ENCODE peak calls at places on chromosomes 6 and 20, in seven cellular contexts. Q is fibroblast of lung, Y is HCT116, C is mammary epithelial cell, S is neural progenitor cell, P is GM23248, H is PC-3. J is an unnamed sample.

GRCh38 chr6:119344306-119344705 is 5.3 kb downstream of the MAN1A1 start:
- DNase-seq in Q (no peak), Y (no peak), C (no peak), S (no peak), P (no peak), H (no peak), J (no peak)

GRCh38 chr20:54535045-54535444 is 59.7 kb downstream of the DOK5 start:
- DNase-seq in Q (peak), Y (no peak), C (no peak), S (no peak), P (peak), H (no peak), J (no peak)

GRCh38 chr6:78629836-78630235 is 237.5 kb upstream of the IRAK1BP1 start:
- DNase-seq in Q (no peak), Y (no peak), C (no peak), S (no peak), P (no peak), H (no peak), J (no peak)

GRCh38 chr6:166996406-166996805 is 2.8 kb upstream of the CEP43 start:
- DNase-seq in Q (peak), Y (no peak), C (peak), S (no peak), P (no peak), H (no peak), J (no peak)

GRCh38 chr6:53735896-53736295 is 58.9 kb upstream of the LRRC1 start:
- DNase-seq in Q (no peak), Y (no peak), C (no peak), S (no peak), P (no peak), H (no peak), J (no peak)

GRCh38 chr6:134826889-134827737 is 122.8 kb downstream of the ALDH8A1 start:
- DNase-seq in Q (peak), Y (no peak), C (peak), S (no peak), P (peak), H (peak), J (no peak)

GRCh38 chr6:126614642-126615504 is 275.0 kb downstream of the CENPW start:
- DNase-seq in Q (no peak), Y (no peak), C (no peak), S (peak), P (no peak), H (no peak), J (peak)

GRCh38 chr20:56788041-56788670 is 159.1 kb downstream of the TFAP2C start:
- DNase-seq in Q (peak), Y (peak), C (peak), S (no peak), P (peak), H (peak), J (no peak)

GRCh38 chr6:110013396-110013795 is 35.3 kb downstream of the GPR6 start:
- DNase-seq in Q (no peak), Y (no peak), C (no peak), S (no peak), P (no peak), H (no peak), J (no peak)

GRCh38 chr6:42428326-42429041 is 23.2 kb downstream of the TRERF1 start:
- DNase-seq in Q (peak), Y (no peak), C (no peak), S (peak), P (peak), H (no peak), J (no peak)

GRCh38 chr6:49764571-49765236 is 20.5 kb upstream of the CRISP3 start:
- DNase-seq in Q (no peak), Y (no peak), C (no peak), S (peak), P (no peak), H (no peak), J (no peak)

GRCh38 chr6:4210619-4211419 is 75.4 kb upstream of the ECI2 start:
- DNase-seq in Q (peak), Y (peak), C (peak), S (peak), P (peak), H (peak), J (peak)

GRCh38 chr20:48583801-48584200 is 244.0 kb downstream of the PREX1 start:
- DNase-seq in Q (no peak), Y (no peak), C (no peak), S (no peak), P (no peak), H (no peak), J (no peak)

GRCh38 chr6:7232351-7232750 is 80.6 kb downstream of the SSR1 start:
- DNase-seq in Q (peak), Y (no peak), C (no peak), S (no peak), P (peak), H (no peak), J (no peak)

GRCh38 chr6:157124855-157125254 is 198.5 kb downstream of the TMEM242 start:
- DNase-seq in Q (no peak), Y (no peak), C (no peak), S (no peak), P (no peak), H (no peak), J (no peak)

GRCh38 chr20:4406627-4407026 is 315.1 kb upstream of the PRND start:
- DNase-seq in Q (peak), Y (peak), C (peak), S (no peak), P (peak), H (peak), J (no peak)

GRCh38 chr6:33492093-33492492 is 37.7 kb downstream of the ZBTB9 start:
- DNase-seq in Q (no peak), Y (no peak), C (no peak), S (peak), P (no peak), H (no peak), J (no peak)

GRCh38 chr6:140271759-140272377 is 897.4 kb upstream of the CITED2 start:
- DNase-seq in Q (no peak), Y (no peak), C (no peak), S (no peak), P (no peak), H (no peak), J (peak)

GRCh38 chr6:2748183-2748582 is 2.5 kb downstream of the MYLK4 start:
- DNase-seq in Q (no peak), Y (no peak), C (no peak), S (no peak), P (no peak), H (no peak), J (no peak)

GRCh38 chr6:15362274-15363160 is 116.6 kb downstream of the JARID2 start:
- DNase-seq in Q (no peak), Y (no peak), C (no peak), S (no peak), P (no peak), H (no peak), J (peak)

GRCh38 chr6:157551041-157551832 is 170.2 kb downstream of the ZDHHC14 start:
- DNase-seq in Q (no peak), Y (peak), C (peak), S (no peak), P (no peak), H (peak), J (no peak)

GRCh38 chr20:58140787-58141396 is 87.6 kb downstream of the ANKRD60 start:
- DNase-seq in Q (no peak), Y (no peak), C (no peak), S (no peak), P (no peak), H (no peak), J (no peak)

GRCh38 chr20:2698912-2699311 is 6.3 kb downstream of the EBF4 start:
- DNase-seq in Q (no peak), Y (no peak), C (no peak), S (no peak), P (no peak), H (no peak), J (no peak)

GRCh38 chr6:33850869-33851541 is 47.2 kb upstream of the MLN start:
- DNase-seq in Q (no peak), Y (no peak), C (no peak), S (no peak), P (no peak), H (no peak), J (no peak)

GRCh38 chr20:56433880-56434255 is 21.8 kb downstream of the CASS4 start:
- DNase-seq in Q (peak), Y (no peak), C (no peak), S (no peak), P (peak), H (no peak), J (no peak)

DNA sequence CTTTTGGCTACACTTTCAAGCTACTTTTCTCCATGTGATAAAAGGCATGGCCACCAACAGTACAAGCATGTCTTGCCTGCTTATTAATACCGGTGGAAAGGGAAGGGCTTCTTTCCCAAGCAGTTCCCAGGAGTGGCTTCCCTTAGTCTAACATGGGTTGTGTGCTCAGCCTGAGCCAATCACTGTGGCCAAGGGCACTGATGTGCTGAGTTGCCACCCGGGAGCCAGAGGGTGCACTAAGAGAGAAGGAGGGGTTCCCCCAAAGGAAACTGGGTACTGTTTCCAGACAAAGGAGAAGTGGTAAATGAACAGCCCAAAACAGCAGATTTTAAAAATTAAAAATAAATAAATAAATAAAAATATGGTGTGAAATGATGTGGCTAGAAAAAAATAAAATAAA is 68.5 kb downstream of the BANF2 start:
- DNase-seq in Q (no peak), Y (no peak), C (no peak), S (no peak), P (no peak), H (no peak), J (no peak)
- TF ChIP-seq EZH2 in Q (no peak), Y (no peak), C (no peak), S (no peak), P (no peak), H (no peak), J (no peak)

GRCh38 chr6:50817638-50817950 is 1.1 kb upstream of the TFAP2B start:
- DNase-seq in Q (no peak), Y (no peak), C (no peak), S (no peak), P (no peak), H (no peak), J (no peak)
- TF ChIP-seq EZH2 in Q (no peak), Y (no peak), C (no peak), S (peak), P (no peak), H (no peak), J (no peak)

GRCh38 chr6:24910331-24910849 is 25.4 kb downstream of the RIPOR2 start:
- DNase-seq in Q (no peak), Y (no peak), C (peak), S (peak), P (peak), H (no peak), J (no peak)
- TF ChIP-seq EZH2 in Q (no peak), Y (no peak), C (peak), S (no peak), P (no peak), H (no peak), J (no peak)

GRCh38 chr20:63175031-63175895 is 40.7 kb downstream of the YTHDF1 start:
- DNase-seq in Q (no peak), Y (no peak), C (no peak), S (no peak), P (no peak), H (no peak), J (no peak)

GRCh38 chr20:63177785-63178444 is 38.0 kb downstream of the YTHDF1 start:
- DNase-seq in Q (no peak), Y (no peak), C (no peak), S (peak), P (no peak), H (no peak), J (no peak)

GRCh38 chr20:63176035-63176434 is 39.9 kb downstream of the YTHDF1 start:
- DNase-seq in Q (no peak), Y (no peak), C (no peak), S (peak), P (peak), H (no peak), J (no peak)

GRCh38 chr20:63177134-63177784 is 38.7 kb downstream of the YTHDF1 start:
- DNase-seq in Q (no peak), Y (no peak), C (no peak), S (peak), P (peak), H (no peak), J (no peak)

DNA sequence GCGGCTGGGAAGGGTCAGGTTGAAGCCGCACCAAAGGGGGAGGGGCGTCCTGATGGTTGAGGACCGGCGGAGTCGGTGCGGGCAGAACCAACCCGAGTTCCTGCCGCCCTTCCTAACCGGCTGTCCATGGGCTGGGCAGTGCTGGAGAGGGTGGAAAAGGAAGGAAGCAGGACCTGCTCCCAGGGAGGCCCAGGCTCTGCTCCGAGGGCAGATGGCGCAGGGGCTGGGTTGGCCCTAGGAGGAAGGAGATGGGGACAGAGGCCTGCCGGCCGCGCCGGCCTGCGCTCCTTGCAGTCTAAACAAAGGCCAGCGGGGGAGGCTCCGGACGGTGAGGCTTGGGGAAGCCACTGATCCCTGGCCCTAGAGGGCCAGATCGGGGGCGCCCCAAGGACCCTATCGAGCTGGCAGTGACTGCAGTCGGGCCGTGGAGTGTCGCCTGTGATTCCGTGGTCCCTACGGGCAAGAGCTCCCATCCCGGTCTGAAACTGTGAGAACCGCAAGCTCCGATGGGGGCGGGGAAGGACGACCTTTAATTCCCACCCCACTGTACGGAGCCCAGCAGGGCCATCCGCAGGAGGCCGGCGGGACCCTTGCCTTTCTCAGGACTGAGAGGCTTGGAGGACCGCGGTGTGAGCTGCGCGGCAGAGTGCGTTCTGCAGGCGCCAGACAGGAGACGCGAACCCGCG is 39.3 kb downstream of the YTHDF1 start:
- DNase-seq in Q (no peak), Y (no peak), C (no peak), S (peak), P (no peak), H (no peak), J (no peak)
- TF ChIP-seq EZH2 in Q (peak), Y (no peak), C (peak), S (peak), P (peak), H (no peak), J (no peak)

GRCh38 chr20:32021091-32021490 is 10.9 kb downstream of the CCM2L start:
- DNase-seq in Q (no peak), Y (no peak), C (no peak), S (no peak), P (peak), H (no peak), J (no peak)

GRCh38 chr20:32019156-32019510 is 8.9 kb downstream of the CCM2L start:
- DNase-seq in Q (no peak), Y (no peak), C (no peak), S (peak), P (peak), H (no peak), J (no peak)

GRCh38 chr20:32017711-32018251 is 7.5 kb downstream of the CCM2L start:
- DNase-seq in Q (no peak), Y (peak), C (peak), S (peak), P (no peak), H (peak), J (peak)

GRCh38 chr20:32019563-32020463 is 9.6 kb downstream of the CCM2L start:
- DNase-seq in Q (no peak), Y (no peak), C (no peak), S (no peak), P (peak), H (no peak), J (no peak)

DNA sequence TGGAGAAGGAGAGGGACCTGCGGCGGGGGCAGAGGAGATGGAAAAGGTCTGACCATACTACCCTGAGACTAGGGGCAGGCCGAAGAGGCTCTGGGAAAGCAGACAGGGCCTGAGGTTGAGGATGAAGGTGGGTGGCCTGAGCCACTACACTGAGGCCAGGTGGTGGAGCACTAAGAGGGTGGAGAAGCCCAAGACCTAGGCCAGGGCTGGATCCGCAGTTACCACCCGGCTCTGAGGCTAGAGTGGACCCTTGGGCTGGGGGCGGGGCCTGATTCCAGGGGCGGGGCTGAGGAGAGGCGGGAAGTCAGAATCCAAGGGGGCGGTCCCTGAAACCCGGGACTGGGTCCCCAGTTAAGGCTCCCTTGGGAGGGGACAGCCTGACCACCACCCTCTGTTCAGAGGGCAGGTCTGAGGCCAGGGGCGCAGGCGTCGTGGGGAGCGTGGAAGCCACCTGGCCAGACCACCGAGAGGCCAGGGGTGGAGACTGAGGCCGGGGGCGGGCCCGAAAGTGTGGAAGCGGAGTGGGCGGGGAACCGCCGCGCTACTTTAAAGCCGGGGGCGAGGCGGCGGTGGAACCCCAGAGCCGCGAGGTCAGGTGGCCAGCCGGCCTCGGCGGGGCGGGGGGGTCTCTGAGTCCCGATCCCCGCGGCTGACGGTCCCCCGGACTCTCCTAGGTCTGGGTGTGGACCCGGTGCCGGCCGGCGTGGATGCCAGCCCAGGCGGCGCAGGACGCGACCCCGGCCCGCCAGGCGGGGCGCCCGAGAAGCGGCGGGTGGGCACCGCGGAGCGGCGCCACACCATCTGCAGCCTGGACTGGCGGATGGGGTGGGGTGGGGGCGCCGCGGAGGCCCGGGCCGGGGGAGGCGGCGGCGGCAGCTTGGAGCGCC is 8.3 kb downstream of the CCM2L start:
- DNase-seq in Q (no peak), Y (peak), C (peak), S (peak), P (peak), H (peak), J (peak)
- TF ChIP-seq EZH2 in Q (peak), Y (no peak), C (peak), S (no peak), P (peak), H (peak), J (no peak)

DNA sequence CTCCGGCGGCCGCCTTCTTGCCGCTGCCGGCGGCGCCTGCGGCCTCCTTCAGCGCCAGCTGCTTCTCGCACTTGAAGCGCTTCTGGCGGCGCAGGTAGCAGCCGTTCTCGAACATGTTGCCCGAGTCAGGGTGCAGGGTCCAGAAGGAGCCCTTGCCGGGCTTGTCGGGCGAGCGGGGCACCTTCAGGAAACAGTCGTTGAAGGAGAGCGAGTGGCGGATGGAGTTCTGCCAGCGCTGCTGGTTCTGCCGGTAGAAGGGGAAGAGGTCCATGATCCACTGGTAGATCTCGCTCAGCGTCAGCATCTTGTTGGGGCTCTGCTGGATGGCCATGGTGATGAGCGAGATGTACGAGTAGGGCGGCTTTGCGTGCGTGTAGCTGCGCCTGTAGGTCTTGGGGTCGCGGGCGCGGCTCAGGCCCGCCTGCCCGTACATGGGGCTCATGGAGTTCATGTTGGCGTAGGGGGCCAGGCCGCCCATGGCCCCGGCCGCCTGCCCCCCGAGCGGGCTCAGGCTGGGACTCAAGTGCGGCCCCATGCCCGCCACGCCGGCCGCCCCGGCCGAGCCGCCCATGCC is 1.9 kb downstream of the FOXA2 start:
- DNase-seq in Q (no peak), Y (no peak), C (no peak), S (peak), P (no peak), H (no peak), J (no peak)
- TF ChIP-seq EZH2 in Q (no peak), Y (no peak), C (peak), S (peak), P (peak), H (no peak), J (no peak)